ENCODE peak calls at places on chromosome 12, in four cellular contexts. One of them, this sample, is unnamed.

GRCh38 chr12:28457785-28458184 is 267.5 kb downstream of the CCDC91 start:
- DNase-seq in IMR-90: no peak
- DNase-seq in mesendoderm: no peak
- DNase-seq in H9: no peak
- DNase-seq in this sample: no peak

GRCh38 chr12:132161046-132161781 is 17.0 kb downstream of the NOC4L start:
- DNase-seq in IMR-90: peak
- DNase-seq in H9: no peak
- DNase-seq in mesendoderm: peak
- DNase-seq in this sample: no peak

GRCh38 chr12:45192041-45192695 is 23.7 kb upstream of the ANO6 start:
- DNase-seq in IMR-90: peak
- DNase-seq in mesendoderm: peak
- DNase-seq in H9: no peak
- DNase-seq in this sample: no peak

GRCh38 chr12:15719230-15719629 is 70.0 kb downstream of the EPS8 start:
- DNase-seq in IMR-90: no peak
- DNase-seq in H9: no peak
- DNase-seq in mesendoderm: no peak
- DNase-seq in this sample: no peak

GRCh38 chr12:9699898-9700605 is 30.5 kb downstream of the CLEC2D start:
- DNase-seq in H9: no peak
- DNase-seq in mesendoderm: no peak
- DNase-seq in IMR-90: peak
- DNase-seq in this sample: no peak

GRCh38 chr12:84658877-84659276 is 253.7 kb downstream of the SLC6A15 start:
- DNase-seq in IMR-90: no peak
- DNase-seq in mesendoderm: peak
- DNase-seq in H9: no peak
- DNase-seq in this sample: no peak

GRCh38 chr12:93679308-93679933 is 2.2 kb downstream of the CRADD start:
- DNase-seq in mesendoderm: no peak
- DNase-seq in IMR-90: no peak
- DNase-seq in H9: no peak
- DNase-seq in this sample: no peak

GRCh38 chr12:53998900-53999236 is 1.1 kb upstream of the HOXC9 start:
- DNase-seq in mesendoderm: no peak
- DNase-seq in H9: no peak
- DNase-seq in IMR-90: no peak
- DNase-seq in this sample: no peak

GRCh38 chr12:28993720-28994119 is 155.4 kb upstream of the FAR2 start:
- DNase-seq in IMR-90: no peak
- DNase-seq in H9: no peak
- DNase-seq in mesendoderm: peak
- DNase-seq in this sample: no peak

GRCh38 chr12:111803038-111803626 is 36.4 kb downstream of the ALDH2 start:
- DNase-seq in IMR-90: no peak
- DNase-seq in H9: no peak
- DNase-seq in mesendoderm: no peak
- DNase-seq in this sample: no peak

GRCh38 chr12:2251485-2252179 is 198.8 kb downstream of the CACNA1C start:
- DNase-seq in H9: no peak
- DNase-seq in IMR-90: peak
- DNase-seq in mesendoderm: no peak
- DNase-seq in this sample: no peak

GRCh38 chr12:46445093-46445492 is 72.5 kb upstream of the SLC38A2 start:
- DNase-seq in IMR-90: no peak
- DNase-seq in mesendoderm: no peak
- DNase-seq in H9: no peak
- DNase-seq in this sample: no peak

GRCh38 chr12:27498159-27498558 is 25.8 kb upstream of the PPFIBP1 start:
- DNase-seq in mesendoderm: no peak
- DNase-seq in IMR-90: no peak
- DNase-seq in H9: no peak
- DNase-seq in this sample: no peak

GRCh38 chr12:130664772-130665171 is 51.3 kb downstream of the RIMBP2 start:
- DNase-seq in mesendoderm: no peak
- DNase-seq in H9: no peak
- DNase-seq in IMR-90: no peak
- DNase-seq in this sample: no peak

GRCh38 chr12:8992086-8992409 is 2.7 kb downstream of the KLRG1 start:
- DNase-seq in IMR-90: no peak
- DNase-seq in mesendoderm: no peak
- DNase-seq in H9: no peak
- DNase-seq in this sample: no peak

GRCh38 chr12:80352476-80352875 is 91.6 kb upstream of the PTPRQ start:
- DNase-seq in H9: no peak
- DNase-seq in mesendoderm: peak
- DNase-seq in IMR-90: peak
- DNase-seq in this sample: no peak

GRCh38 chr12:88591343-88591742 is 11.1 kb upstream of the KITLG start:
- DNase-seq in IMR-90: peak
- DNase-seq in mesendoderm: no peak
- DNase-seq in H9: no peak
- DNase-seq in this sample: no peak

GRCh38 chr12:94309348-94309747 is 150.3 kb downstream of the CEP83 start:
- DNase-seq in IMR-90: no peak
- DNase-seq in mesendoderm: no peak
- DNase-seq in H9: no peak
- DNase-seq in this sample: no peak

GRCh38 chr12:130145731-130146130 is 16.5 kb upstream of the FZD10 start:
- DNase-seq in H9: no peak
- DNase-seq in IMR-90: no peak
- DNase-seq in mesendoderm: no peak
- DNase-seq in this sample: no peak

GRCh38 chr12:3242199-3242863 is 165.2 kb downstream of the TSPAN9 start:
- DNase-seq in IMR-90: no peak
- DNase-seq in H9: no peak
- DNase-seq in mesendoderm: no peak
- DNase-seq in this sample: no peak

GRCh38 chr12:92470608-92471021 is 232.2 kb upstream of the PLEKHG7 start:
- DNase-seq in IMR-90: peak
- DNase-seq in mesendoderm: no peak
- DNase-seq in H9: no peak
- DNase-seq in this sample: no peak

GRCh38 chr12:100574262-100575074 is 984 bp downstream of the GAS2L3 start:
- DNase-seq in H9: peak
- DNase-seq in mesendoderm: peak
- DNase-seq in IMR-90: no peak
- DNase-seq in this sample: no peak

GRCh38 chr12:81668475-81668874 is 90.7 kb downstream of the PPFIA2 start:
- DNase-seq in mesendoderm: peak
- DNase-seq in H9: no peak
- DNase-seq in IMR-90: peak
- DNase-seq in this sample: no peak

GRCh38 chr12:65941388-65941787 is 117.1 kb downstream of the HMGA2 start:
- DNase-seq in H9: no peak
- DNase-seq in IMR-90: peak
- DNase-seq in mesendoderm: no peak
- DNase-seq in this sample: no peak

GRCh38 chr12:71439613-71440392 is at the start of gene LGR5:
- DNase-seq in IMR-90: peak
- DNase-seq in H9: peak
- DNase-seq in mesendoderm: peak
- DNase-seq in this sample: no peak

GRCh38 chr12:79008591-79008990 is 144.0 kb downstream of the SYT1 start:
- DNase-seq in IMR-90: no peak
- DNase-seq in mesendoderm: no peak
- DNase-seq in H9: no peak
- DNase-seq in this sample: no peak

GRCh38 chr12:68915055-68915454 is 17.9 kb downstream of the CPM start:
- DNase-seq in IMR-90: peak
- DNase-seq in H9: no peak
- DNase-seq in mesendoderm: no peak
- DNase-seq in this sample: no peak

GRCh38 chr12:132360906-132361777 is 31.8 kb upstream of the GALNT9 start:
- DNase-seq in IMR-90: no peak
- DNase-seq in H9: no peak
- DNase-seq in mesendoderm: no peak
- DNase-seq in this sample: no peak

GRCh38 chr12:12396727-12397126 is 39.8 kb downstream of the BORCS5 start:
- DNase-seq in H9: no peak
- DNase-seq in mesendoderm: no peak
- DNase-seq in IMR-90: no peak
- DNase-seq in this sample: no peak

GRCh38 chr12:68310370-68310769 is 21.8 kb downstream of the MDM1 start:
- DNase-seq in H9: no peak
- DNase-seq in IMR-90: peak
- DNase-seq in mesendoderm: no peak
- DNase-seq in this sample: no peak

GRCh38 chr12:48981757-48982157 is 3.6 kb downstream of the WNT1 start:
- DNase-seq in IMR-90: no peak
- DNase-seq in mesendoderm: no peak
- DNase-seq in H9: no peak
- DNase-seq in this sample: no peak

GRCh38 chr12:74509886-74510285 is 27.7 kb upstream of the ATXN7L3B start:
- DNase-seq in H9: no peak
- DNase-seq in IMR-90: no peak
- DNase-seq in mesendoderm: no peak
- DNase-seq in this sample: no peak

GRCh38 chr12:39988574-39988973 is 117.3 kb downstream of the SLC2A13 start:
- DNase-seq in IMR-90: no peak
- DNase-seq in mesendoderm: no peak
- DNase-seq in H9: no peak
- DNase-seq in this sample: no peak

GRCh38 chr12:4091001-4091789 is 182.4 kb upstream of the CCND2 start:
- DNase-seq in IMR-90: no peak
- DNase-seq in mesendoderm: no peak
- DNase-seq in H9: no peak
- DNase-seq in this sample: no peak

GRCh38 chr12:3317841-3318501 is 173.0 kb upstream of the PRMT8 start:
- DNase-seq in H9: no peak
- DNase-seq in IMR-90: no peak
- DNase-seq in mesendoderm: no peak
- DNase-seq in this sample: no peak

GRCh38 chr12:5912437-5913334 is 32.4 kb downstream of the ANO2 start:
- DNase-seq in mesendoderm: peak
- DNase-seq in IMR-90: no peak
- DNase-seq in H9: peak
- DNase-seq in this sample: peak

GRCh38 chr12:5909560-5909959 is 35.5 kb downstream of the ANO2 start:
- DNase-seq in mesendoderm: no peak
- DNase-seq in H9: peak
- DNase-seq in IMR-90: no peak
- DNase-seq in this sample: no peak

GRCh38 chr12:5910790-5911548 is 34.1 kb downstream of the ANO2 start:
- DNase-seq in H9: peak
- DNase-seq in IMR-90: no peak
- DNase-seq in mesendoderm: no peak
- DNase-seq in this sample: no peak

GRCh38 chr12:5914387-5915149 is 30.5 kb downstream of the ANO2 start:
- DNase-seq in mesendoderm: peak
- DNase-seq in IMR-90: no peak
- DNase-seq in H9: no peak
- DNase-seq in this sample: no peak

GRCh38 chr12:5912011-5912410 is 33.0 kb downstream of the ANO2 start:
- DNase-seq in IMR-90: no peak
- DNase-seq in mesendoderm: no peak
- DNase-seq in H9: peak
- DNase-seq in this sample: no peak
- H3K56ac ChIP-seq in IMR-90: no peak
- H3K56ac ChIP-seq in mesendoderm: no peak
- H3K56ac ChIP-seq in H9: no peak
- H3K56ac ChIP-seq in this sample: no peak

GRCh38 chr12:82937151-82937550 is 250.4 kb downstream of the TMTC2 start:
- DNase-seq in H9: no peak
- DNase-seq in mesendoderm: no peak
- DNase-seq in IMR-90: no peak
- DNase-seq in this sample: no peak

GRCh38 chr12:82931349-82932116 is 244.8 kb downstream of the TMTC2 start:
- DNase-seq in mesendoderm: peak
- DNase-seq in H9: no peak
- DNase-seq in IMR-90: no peak
- DNase-seq in this sample: no peak
- H3K56ac ChIP-seq in mesendoderm: no peak
- H3K56ac ChIP-seq in H9: no peak
- H3K56ac ChIP-seq in IMR-90: no peak
- H3K56ac ChIP-seq in this sample: no peak

GRCh38 chr12:14630793-14631192 is 63.1 kb upstream of the PLBD1 start:
- DNase-seq in mesendoderm: peak
- DNase-seq in IMR-90: no peak
- DNase-seq in H9: no peak
- DNase-seq in this sample: no peak
- H3K56ac ChIP-seq in mesendoderm: no peak
- H3K56ac ChIP-seq in IMR-90: no peak
- H3K56ac ChIP-seq in H9: no peak
- H3K56ac ChIP-seq in this sample: no peak

DNA sequence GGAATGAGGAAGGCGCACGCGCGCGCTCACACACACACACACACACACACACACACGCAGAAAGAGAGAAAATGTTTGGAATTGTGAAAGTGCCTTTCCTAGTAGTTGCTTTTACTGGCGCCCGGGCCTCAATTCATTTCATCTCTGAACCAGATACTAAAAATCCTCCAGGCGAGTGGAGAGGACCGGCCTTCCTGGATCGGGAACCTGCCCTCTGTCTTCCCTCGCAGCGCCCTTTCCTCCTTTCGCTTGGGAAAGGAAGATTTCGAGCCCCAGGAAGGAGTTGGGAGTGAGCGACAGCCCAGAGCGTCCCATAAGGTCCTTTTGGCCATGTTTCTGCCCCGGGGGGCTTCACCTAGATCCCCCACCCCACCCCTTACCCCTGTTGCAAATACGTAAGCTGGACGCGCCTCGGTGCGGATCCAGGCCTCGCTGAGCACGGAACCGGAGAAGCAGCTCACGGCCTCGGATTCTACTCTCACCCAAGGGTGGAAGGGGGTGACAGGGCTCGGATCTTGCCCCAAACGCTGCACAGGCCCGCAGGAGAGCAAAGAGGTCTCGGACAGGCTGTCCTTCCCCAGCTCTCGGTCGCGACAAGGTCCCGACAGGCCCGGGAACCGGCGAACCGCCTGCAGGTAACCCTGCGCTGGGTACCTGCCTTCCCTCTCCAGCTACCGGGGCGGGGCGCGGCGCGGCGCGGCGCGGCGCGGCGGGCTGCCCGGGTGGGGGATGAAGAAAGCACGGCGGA is 8.0 kb upstream of the TBX3 start:
- DNase-seq in mesendoderm: peak
- DNase-seq in IMR-90: no peak
- DNase-seq in H9: peak
- DNase-seq in this sample: no peak
- H3K56ac ChIP-seq in mesendoderm: peak
- H3K56ac ChIP-seq in IMR-90: peak
- H3K56ac ChIP-seq in H9: no peak
- H3K56ac ChIP-seq in this sample: no peak

This sample was measured in H1.